ENCODE peak calls at places on chromosome 19, in seven cellular contexts. One of them, this sample, is unnamed.
A peak's percentile ranks its signal among the peaks of the same experiment; 100 is the strongest.

GRCh38 chr19:13277104-13277809 is 127.0 kb downstream of the IER2 start:
- DNase-seq in lower lobe of right lung: peak; percentile 63
- DNase-seq in neural progenitor cell: peak; percentile 73
- DNase-seq in adrenal gland: peak; percentile 37
- DNase-seq in neuronal stem cell: peak; percentile 71
- DNase-seq in small intestine: peak; percentile 81
- DNase-seq in H9: peak; percentile 61
- DNase-seq in this sample: peak; percentile 56

GRCh38 chr19:47821460-47822020 is at the start of gene CRX:
- DNase-seq in neural progenitor cell: peak; percentile 49
- DNase-seq in lower lobe of right lung: no peak
- DNase-seq in small intestine: no peak
- DNase-seq in adrenal gland: no peak
- DNase-seq in H9: no peak
- DNase-seq in neuronal stem cell: no peak
- DNase-seq in this sample: no peak

GRCh38 chr19:17448190-17448967 is at the start of gene TMEM221:
- DNase-seq in H9: peak; percentile 71
- DNase-seq in neural progenitor cell: peak; percentile 83
- DNase-seq in neuronal stem cell: no peak
- DNase-seq in small intestine: no peak
- DNase-seq in lower lobe of right lung: peak; percentile 59
- DNase-seq in adrenal gland: peak; percentile 62
- DNase-seq in this sample: no peak

GRCh38 chr19:47356900-47357299 is 7.8 kb downstream of the DHX34 start:
- DNase-seq in small intestine: no peak
- DNase-seq in lower lobe of right lung: no peak
- DNase-seq in neuronal stem cell: no peak
- DNase-seq in neural progenitor cell: no peak
- DNase-seq in adrenal gland: no peak
- DNase-seq in H9: no peak
- DNase-seq in this sample: no peak

GRCh38 chr19:1245884-1246816 is 2.2 kb upstream of the MIDN start:
- DNase-seq in small intestine: peak; percentile 94
- DNase-seq in lower lobe of right lung: peak; percentile 77
- DNase-seq in H9: no peak
- DNase-seq in neural progenitor cell: peak; percentile 42
- DNase-seq in neuronal stem cell: no peak
- DNase-seq in adrenal gland: peak; percentile 88
- DNase-seq in this sample: no peak

GRCh38 chr19:5048091-5048726 is 79.3 kb downstream of the KDM4B start:
- DNase-seq in lower lobe of right lung: peak; percentile 81
- DNase-seq in neuronal stem cell: peak; percentile 78
- DNase-seq in neural progenitor cell: peak; percentile 90
- DNase-seq in small intestine: peak; percentile 66
- DNase-seq in adrenal gland: peak; percentile 80
- DNase-seq in H9: peak; percentile 88
- DNase-seq in this sample: peak; percentile 76

GRCh38 chr19:29515706-29516357 is 10.0 kb upstream of the VSTM2B start:
- DNase-seq in adrenal gland: no peak
- DNase-seq in small intestine: no peak
- DNase-seq in lower lobe of right lung: peak; percentile 35
- DNase-seq in neural progenitor cell: no peak
- DNase-seq in neuronal stem cell: no peak
- DNase-seq in H9: no peak
- DNase-seq in this sample: no peak

GRCh38 chr19:48351341-48351752 is 12.4 kb downstream of the TMEM143 start:
- DNase-seq in neural progenitor cell: peak; percentile 81
- DNase-seq in adrenal gland: peak; percentile 73
- DNase-seq in small intestine: peak; percentile 76
- DNase-seq in neuronal stem cell: peak; percentile 59
- DNase-seq in lower lobe of right lung: peak; percentile 84
- DNase-seq in H9: peak; percentile 84
- DNase-seq in this sample: peak; percentile 46

GRCh38 chr19:48683349-48683748 is 10.5 kb upstream of the NTN5 start:
- DNase-seq in adrenal gland: peak; percentile 64
- DNase-seq in neuronal stem cell: no peak
- DNase-seq in lower lobe of right lung: peak; percentile 73
- DNase-seq in H9: no peak
- DNase-seq in neural progenitor cell: no peak
- DNase-seq in small intestine: no peak
- DNase-seq in this sample: no peak

GRCh38 chr19:34867631-34868030 is 59.1 kb upstream of the ZNF30 start:
- DNase-seq in neuronal stem cell: no peak
- DNase-seq in neural progenitor cell: no peak
- DNase-seq in H9: no peak
- DNase-seq in small intestine: no peak
- DNase-seq in adrenal gland: no peak
- DNase-seq in lower lobe of right lung: no peak
- DNase-seq in this sample: no peak
- H3K4me1 ChIP-seq in neuronal stem cell: no peaks in the 10 kb centered on the region
- H3K4me1 ChIP-seq in neural progenitor cell: peaks cover 12% of the 10 kb centered on the region
- H3K4me1 ChIP-seq in H9: no peaks in the 10 kb centered on the region
- H3K4me1 ChIP-seq in small intestine: no peaks in the 10 kb centered on the region
- H3K4me1 ChIP-seq in adrenal gland: no peaks in the 10 kb centered on the region
- H3K4me1 ChIP-seq in lower lobe of right lung: no peaks in the 10 kb centered on the region
- H3K4me1 ChIP-seq in this sample: no peaks in the 10 kb centered on the region

GRCh38 chr19:10430505-10431253 is 10.3 kb downstream of the PDE4A start:
- DNase-seq in neuronal stem cell: no peak
- DNase-seq in H9: no peak
- DNase-seq in neural progenitor cell: peak; percentile 44
- DNase-seq in adrenal gland: no peak
- DNase-seq in lower lobe of right lung: peak; percentile 83
- DNase-seq in small intestine: no peak
- DNase-seq in this sample: no peak

GRCh38 chr19:10427169-10427568 is 6.8 kb downstream of the PDE4A start:
- DNase-seq in H9: no peak
- DNase-seq in lower lobe of right lung: no peak
- DNase-seq in small intestine: no peak
- DNase-seq in neuronal stem cell: no peak
- DNase-seq in adrenal gland: no peak
- DNase-seq in neural progenitor cell: no peak
- DNase-seq in this sample: no peak

GRCh38 chr19:10431943-10432735 is 11.8 kb downstream of the PDE4A start:
- DNase-seq in adrenal gland: peak; percentile 65
- DNase-seq in H9: peak; percentile 69
- DNase-seq in small intestine: peak; percentile 39
- DNase-seq in lower lobe of right lung: peak; percentile 84
- DNase-seq in neural progenitor cell: peak; percentile 73
- DNase-seq in neuronal stem cell: no peak
- DNase-seq in this sample: no peak

GRCh38 chr19:10431254-10431942 is 11.1 kb downstream of the PDE4A start:
- DNase-seq in adrenal gland: no peak
- DNase-seq in lower lobe of right lung: peak; percentile 76
- DNase-seq in neuronal stem cell: no peak
- DNase-seq in neural progenitor cell: no peak
- DNase-seq in H9: no peak
- DNase-seq in small intestine: peak; percentile 36
- DNase-seq in this sample: no peak

DNA sequence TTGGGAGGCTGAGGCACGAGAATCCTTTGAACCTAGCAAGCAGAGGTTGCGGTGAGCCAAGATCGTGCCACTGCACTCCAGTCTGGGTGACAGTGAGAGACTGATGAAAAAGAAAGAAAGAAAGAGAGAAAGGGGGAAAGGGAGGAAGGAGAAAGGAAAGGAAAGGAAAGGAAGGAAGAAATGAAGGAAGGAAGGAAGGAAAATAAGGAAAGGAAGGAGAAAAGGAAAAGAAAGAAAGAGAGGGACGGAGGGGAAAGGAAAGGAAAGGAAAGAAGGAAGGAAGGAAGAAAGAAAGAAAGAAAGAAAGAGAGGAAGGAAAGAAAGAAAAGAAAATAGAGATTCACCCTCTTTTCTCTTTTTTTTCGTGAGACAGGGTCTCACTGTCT is 8.7 kb downstream of the PDE4A start:
- DNase-seq in small intestine: no peak
- DNase-seq in adrenal gland: no peak
- DNase-seq in neuronal stem cell: no peak
- DNase-seq in neural progenitor cell: no peak
- DNase-seq in lower lobe of right lung: no peak
- DNase-seq in H9: no peak
- DNase-seq in this sample: no peak
- H3K27ac ChIP-seq in small intestine: no peak overlapping the region
- H3K27ac ChIP-seq in adrenal gland: no peak overlapping the region
- H3K27ac ChIP-seq in neuronal stem cell: no peak overlapping the region
- H3K27ac ChIP-seq in neural progenitor cell: no peak overlapping the region
- H3K27ac ChIP-seq in lower lobe of right lung: no peak overlapping the region
- H3K27ac ChIP-seq in H9: no peak overlapping the region
- H3K27ac ChIP-seq in this sample: no peak overlapping the region

GRCh38 chr19:18606281-18607221 is at the start of gene CRLF1:
- DNase-seq in lower lobe of right lung: no peak
- DNase-seq in neuronal stem cell: no peak
- DNase-seq in small intestine: no peak
- DNase-seq in adrenal gland: no peak
- DNase-seq in H9: no peak
- DNase-seq in neural progenitor cell: peak; percentile 55
- DNase-seq in this sample: no peak
- H3K27me3 ChIP-seq in lower lobe of right lung: peaks cover 88% of the 10 kb centered on the region
- H3K27me3 ChIP-seq in neuronal stem cell: peaks cover 98% of the 10 kb centered on the region
- H3K27me3 ChIP-seq in small intestine: peaks cover 67% of the 10 kb centered on the region
- H3K27me3 ChIP-seq in adrenal gland: peaks cover 75% of the 10 kb centered on the region
- H3K27me3 ChIP-seq in H9: peaks cover 73% of the 10 kb centered on the region
- H3K27me3 ChIP-seq in neural progenitor cell: peaks cover 98% of the 10 kb centered on the region
- H3K27me3 ChIP-seq in this sample: peaks cover 76% of the 10 kb centered on the region

GRCh38 chr19:58558066-58558622 is at the start of gene UBE2M:
- DNase-seq in H9: peak; percentile 66
- DNase-seq in neuronal stem cell: no peak
- DNase-seq in neural progenitor cell: no peak
- DNase-seq in adrenal gland: peak; percentile 72
- DNase-seq in lower lobe of right lung: peak; percentile 83
- DNase-seq in small intestine: peak; percentile 42
- DNase-seq in this sample: no peak

GRCh38 chr19:58555369-58555885 is 522 bp upstream of the CHMP2A start:
- DNase-seq in neural progenitor cell: no peak
- DNase-seq in small intestine: no peak
- DNase-seq in neuronal stem cell: no peak
- DNase-seq in lower lobe of right lung: no peak
- DNase-seq in adrenal gland: no peak
- DNase-seq in H9: no peak
- DNase-seq in this sample: no peak

GRCh38 chr19:58557253-58558065 is 952 bp downstream of the UBE2M start:
- DNase-seq in lower lobe of right lung: no peak
- DNase-seq in adrenal gland: no peak
- DNase-seq in neural progenitor cell: no peak
- DNase-seq in small intestine: no peak
- DNase-seq in H9: no peak
- DNase-seq in neuronal stem cell: no peak
- DNase-seq in this sample: no peak

GRCh38 chr19:58555920-58556632 is 1.2 kb upstream of the CHMP2A start:
- DNase-seq in lower lobe of right lung: no peak
- DNase-seq in small intestine: no peak
- DNase-seq in H9: no peak
- DNase-seq in neuronal stem cell: no peak
- DNase-seq in neural progenitor cell: no peak
- DNase-seq in adrenal gland: no peak
- DNase-seq in this sample: no peak

GRCh38 chr19:58556633-58557252 is 1.7 kb downstream of the UBE2M start:
- DNase-seq in small intestine: no peak
- DNase-seq in neural progenitor cell: no peak
- DNase-seq in adrenal gland: no peak
- DNase-seq in H9: no peak
- DNase-seq in lower lobe of right lung: no peak
- DNase-seq in neuronal stem cell: no peak
- DNase-seq in this sample: no peak
- H3K4me1 ChIP-seq in small intestine: peaks cover 4% of the 10 kb centered on the region
- H3K4me1 ChIP-seq in neural progenitor cell: peaks cover 23% of the 10 kb centered on the region
- H3K4me1 ChIP-seq in adrenal gland: peaks cover 58% of the 10 kb centered on the region
- H3K4me1 ChIP-seq in H9: no peaks in the 10 kb centered on the region
- H3K4me1 ChIP-seq in lower lobe of right lung: peaks cover 42% of the 10 kb centered on the region
- H3K4me1 ChIP-seq in neuronal stem cell: peaks cover 13% of the 10 kb centered on the region
- H3K4me1 ChIP-seq in this sample: peaks cover 35% of the 10 kb centered on the region

DNA sequence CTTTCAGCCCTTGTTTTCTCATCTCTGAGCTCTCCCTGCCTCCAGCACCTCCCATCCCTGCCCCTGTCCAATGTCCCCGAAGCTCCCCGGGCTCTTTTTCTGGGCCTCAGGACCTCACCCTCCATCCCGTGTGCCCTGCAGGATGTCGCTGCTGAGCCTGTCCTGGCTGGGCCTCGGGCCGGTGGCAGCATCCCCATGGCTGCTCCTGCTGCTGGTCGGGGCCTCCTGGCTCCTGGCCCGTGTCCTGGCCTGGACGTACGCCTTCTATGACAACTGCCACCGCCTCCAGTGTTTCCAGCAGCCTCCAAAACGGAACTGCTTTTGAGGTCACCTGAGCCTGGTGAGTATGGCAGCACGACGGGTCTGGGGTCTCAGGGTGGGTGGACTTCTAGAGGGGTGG is 51.1 kb upstream of the CYP4F8 start:
- DNase-seq in neural progenitor cell: no peak
- DNase-seq in H9: no peak
- DNase-seq in neuronal stem cell: no peak
- DNase-seq in adrenal gland: no peak
- DNase-seq in lower lobe of right lung: no peak
- DNase-seq in small intestine: no peak
- DNase-seq in this sample: no peak
- H3K27ac ChIP-seq in neural progenitor cell: no peak overlapping the region
- H3K27ac ChIP-seq in H9: no peak overlapping the region
- H3K27ac ChIP-seq in neuronal stem cell: no peak overlapping the region
- H3K27ac ChIP-seq in adrenal gland: no peak overlapping the region
- H3K27ac ChIP-seq in lower lobe of right lung: no peak overlapping the region
- H3K27ac ChIP-seq in small intestine: no peak overlapping the region
- H3K27ac ChIP-seq in this sample: no peak overlapping the region